ENCODE peak calls at places on chromosome 12, in four cellular contexts. One of them, this sample, is unnamed.

GRCh38 chr12:23204933-23205778 is 580.2 kb downstream of the ETNK1 start:
- DNase-seq in HepG2: peak; percentile 54
- DNase-seq in K562: peak; percentile 56
- DNase-seq in GM12878: peak; percentile 27
- DNase-seq in this sample: peak; percentile 65

GRCh38 chr12:122730215-122731014 is at the start of gene HCAR1:
- DNase-seq in HepG2: peak; percentile 40
- DNase-seq in K562: no peak
- DNase-seq in GM12878: no peak
- DNase-seq in this sample: no peak

GRCh38 chr12:88334271-88334670 is 192.2 kb downstream of the TMTC3 start:
- DNase-seq in HepG2: no peak
- DNase-seq in K562: no peak
- DNase-seq in GM12878: peak; percentile 15
- DNase-seq in this sample: no peak

GRCh38 chr12:56202838-56203237 is 13.6 kb upstream of the SMARCC2 start:
- DNase-seq in HepG2: no peak
- DNase-seq in K562: no peak
- DNase-seq in GM12878: no peak
- DNase-seq in this sample: no peak

GRCh38 chr12:49624919-49625577 is 1.7 kb downstream of the PRPF40B start:
- DNase-seq in HepG2: no peak
- DNase-seq in K562: no peak
- DNase-seq in GM12878: no peak
- DNase-seq in this sample: no peak

GRCh38 chr12:128387811-128388422 is 120.9 kb downstream of the TMEM132C start:
- DNase-seq in HepG2: peak; percentile 27
- DNase-seq in K562: peak; percentile 46
- DNase-seq in GM12878: no peak
- DNase-seq in this sample: no peak

GRCh38 chr12:57161491-57161890 is 14.1 kb upstream of the LRP1-AS start:
- DNase-seq in HepG2: no peak
- DNase-seq in K562: no peak
- DNase-seq in GM12878: no peak
- DNase-seq in this sample: no peak

GRCh38 chr12:104665296-104665695 is 208.5 kb downstream of the CHST11 start:
- DNase-seq in HepG2: no peak
- DNase-seq in K562: no peak
- DNase-seq in GM12878: no peak
- DNase-seq in this sample: no peak

GRCh38 chr12:4223273-4223855 is 50.2 kb upstream of the CCND2 start:
- DNase-seq in HepG2: no peak
- DNase-seq in K562: no peak
- DNase-seq in GM12878: no peak
- DNase-seq in this sample: no peak

GRCh38 chr12:77213316-77213715 is 147.9 kb upstream of the E2F7 start:
- DNase-seq in HepG2: no peak
- DNase-seq in K562: no peak
- DNase-seq in GM12878: no peak
- DNase-seq in this sample: peak; percentile 98

GRCh38 chr12:22110176-22110575 is 64.2 kb downstream of the CMAS start:
- DNase-seq in HepG2: no peak
- DNase-seq in K562: no peak
- DNase-seq in GM12878: no peak
- DNase-seq in this sample: no peak

GRCh38 chr12:57196439-57196838 is 20.2 kb upstream of the NXPH4 start:
- DNase-seq in HepG2: no peak
- DNase-seq in K562: no peak
- DNase-seq in GM12878: no peak
- DNase-seq in this sample: no peak

GRCh38 chr12:51323317-51323960 is 535 bp downstream of the BIN2 start:
- DNase-seq in HepG2: no peak
- DNase-seq in K562: no peak
- DNase-seq in GM12878: no peak
- DNase-seq in this sample: no peak

GRCh38 chr12:47868552-47869031 is 36.2 kb downstream of the VDR start:
- DNase-seq in HepG2: no peak
- DNase-seq in K562: no peak
- DNase-seq in GM12878: peak; percentile 76
- DNase-seq in this sample: no peak

GRCh38 chr12:57620936-57621496 is 9.8 kb downstream of the ARHGEF25 start:
- DNase-seq in HepG2: no peak
- DNase-seq in K562: no peak
- DNase-seq in GM12878: no peak
- DNase-seq in this sample: no peak

GRCh38 chr12:41452838-41453237 is 264.7 kb downstream of the PDZRN4 start:
- DNase-seq in HepG2: no peak
- DNase-seq in K562: no peak
- DNase-seq in GM12878: no peak
- DNase-seq in this sample: no peak

GRCh38 chr12:89363084-89363483 is 10.8 kb upstream of the DUSP6 start:
- DNase-seq in HepG2: no peak
- DNase-seq in K562: no peak
- DNase-seq in GM12878: no peak
- DNase-seq in this sample: no peak

GRCh38 chr12:99476956-99477355 is 170.6 kb upstream of the GARIN6 start:
- DNase-seq in HepG2: no peak
- DNase-seq in K562: no peak
- DNase-seq in GM12878: no peak
- DNase-seq in this sample: no peak

GRCh38 chr12:110100315-110100970 is 23.7 kb upstream of the IFT81 start:
- DNase-seq in HepG2: peak; percentile 70
- DNase-seq in K562: peak; percentile 61
- DNase-seq in GM12878: peak; percentile 93
- DNase-seq in this sample: peak; percentile 85

GRCh38 chr12:123941485-123942276 is 30.9 kb downstream of the CCDC92 start:
- DNase-seq in HepG2: no peak
- DNase-seq in K562: no peak
- DNase-seq in GM12878: no peak
- DNase-seq in this sample: no peak

GRCh38 chr12:126518596-126519200 is 1453.5 kb downstream of the AACS start:
- DNase-seq in HepG2: no peak
- DNase-seq in K562: no peak
- DNase-seq in GM12878: no peak
- DNase-seq in this sample: no peak

GRCh38 chr12:27595231-27595642 is 71.2 kb downstream of the PPFIBP1 start:
- DNase-seq in HepG2: peak; percentile 10
- DNase-seq in K562: no peak
- DNase-seq in GM12878: no peak
- DNase-seq in this sample: peak; percentile 69

GRCh38 chr12:60101715-60102114 is 505.9 kb downstream of the SLC16A7 start:
- DNase-seq in HepG2: no peak
- DNase-seq in K562: no peak
- DNase-seq in GM12878: no peak
- DNase-seq in this sample: no peak

GRCh38 chr12:98998697-98999299 is 353.7 kb downstream of the APAF1 start:
- DNase-seq in HepG2: peak; percentile 21
- DNase-seq in K562: peak; percentile 42
- DNase-seq in GM12878: no peak
- DNase-seq in this sample: peak; percentile 49

GRCh38 chr12:8014836-8015235 is 17.7 kb upstream of the FOXJ2 start:
- DNase-seq in HepG2: no peak
- DNase-seq in K562: no peak
- DNase-seq in GM12878: no peak
- DNase-seq in this sample: no peak

GRCh38 chr12:8018666-8019581 is 13.6 kb upstream of the FOXJ2 start:
- DNase-seq in HepG2: peak; percentile 43
- DNase-seq in K562: peak; percentile 63
- DNase-seq in GM12878: no peak
- DNase-seq in this sample: no peak
- TF ChIP-seq EZH2 in HepG2: no peak
- TF ChIP-seq EZH2 in K562: no peak
- TF ChIP-seq EZH2 in GM12878: peak; percentile 35
- TF ChIP-seq EZH2 in this sample: peak; percentile 92

GRCh38 chr12:2435511-2435910 is 359.3 kb upstream of the FKBP4 start:
- DNase-seq in HepG2: no peak
- DNase-seq in K562: no peak
- DNase-seq in GM12878: no peak
- DNase-seq in this sample: no peak
- TF ChIP-seq MYC in HepG2: no peak
- TF ChIP-seq MYC in K562: no peak
- TF ChIP-seq MYC in GM12878: no peak
- TF ChIP-seq MYC in this sample: no peak

GRCh38 chr12:6700646-6701051 is at the start of gene PIANP:
- DNase-seq in HepG2: no peak
- DNase-seq in K562: peak; percentile 25
- DNase-seq in GM12878: no peak
- DNase-seq in this sample: no peak
- H3K9ac ChIP-seq in HepG2: peak within 1 kb of the TSS; percentile 40
- H3K9ac ChIP-seq in K562: no peak within 1 kb of the TSS
- H3K9ac ChIP-seq in GM12878: no peak within 1 kb of the TSS
- H3K9ac ChIP-seq in this sample: no peak within 1 kb of the TSS

DNA sequence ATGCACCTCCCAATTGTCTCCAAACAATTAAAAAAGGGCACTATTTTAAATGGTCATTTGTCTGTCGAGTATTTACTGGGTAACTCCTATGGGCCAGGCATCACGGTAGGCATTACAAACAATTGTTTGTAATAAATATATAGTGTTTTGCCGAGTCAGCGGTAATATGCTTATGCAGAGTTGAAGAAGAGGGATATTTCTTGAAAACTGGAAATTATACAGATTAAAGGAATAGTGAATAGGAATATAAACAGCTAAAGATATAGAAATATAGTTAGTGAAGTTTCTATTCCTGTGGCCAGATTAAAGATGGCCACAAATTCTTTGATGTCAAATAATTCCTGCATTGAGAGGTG is 13.5 kb upstream of the CRADD start:
- DNase-seq in HepG2: no peak
- DNase-seq in K562: no peak
- DNase-seq in GM12878: no peak
- DNase-seq in this sample: no peak
- TF ChIP-seq EZH2 in HepG2: no peak
- TF ChIP-seq EZH2 in K562: no peak
- TF ChIP-seq EZH2 in GM12878: no peak
- TF ChIP-seq EZH2 in this sample: no peak

DNA sequence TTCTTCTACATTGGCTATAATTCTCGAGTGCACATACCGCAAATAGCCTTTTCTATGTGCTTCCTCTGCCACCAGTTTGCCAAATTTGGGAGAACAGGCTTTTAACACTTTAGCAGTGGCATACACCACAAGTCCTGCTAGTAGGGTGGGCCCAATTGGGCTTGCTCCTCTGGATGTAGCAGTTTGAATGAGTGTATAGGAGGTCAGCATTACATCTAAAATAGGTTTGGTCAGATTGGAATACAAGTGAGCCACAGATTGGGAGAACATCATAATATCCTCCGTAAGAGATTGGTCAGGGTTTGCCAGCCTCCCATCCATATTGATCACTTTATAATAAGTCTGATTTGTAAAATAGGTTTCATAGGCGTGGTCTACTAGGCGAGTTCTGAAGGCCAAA is 902 bp downstream of the ABCD2 start:
- DNase-seq in HepG2: no peak
- DNase-seq in K562: no peak
- DNase-seq in GM12878: no peak
- DNase-seq in this sample: no peak
- TF ChIP-seq MYC in HepG2: no peak
- TF ChIP-seq MYC in K562: no peak
- TF ChIP-seq MYC in GM12878: no peak
- TF ChIP-seq MYC in this sample: no peak

GRCh38 chr12:53345486-53346195 is 9.5 kb upstream of the SP7 start:
- DNase-seq in HepG2: no peak
- DNase-seq in K562: no peak
- DNase-seq in GM12878: no peak
- DNase-seq in this sample: peak; percentile 57
- H3K9ac ChIP-seq in HepG2: no peak overlapping the region
- H3K9ac ChIP-seq in K562: peak overlapping the region; percentile 43
- H3K9ac ChIP-seq in GM12878: no peak overlapping the region
- H3K9ac ChIP-seq in this sample: no peak overlapping the region

GRCh38 chr12:64780220-64780530 is 21.0 kb upstream of the GNS start:
- DNase-seq in HepG2: no peak
- DNase-seq in K562: no peak
- DNase-seq in GM12878: no peak
- DNase-seq in this sample: no peak

GRCh38 chr12:64780531-64781373 is 21.5 kb upstream of the GNS start:
- DNase-seq in HepG2: no peak
- DNase-seq in K562: peak; percentile 21
- DNase-seq in GM12878: no peak
- DNase-seq in this sample: peak; percentile 43

GRCh38 chr12:64782181-64782580 is 23.0 kb upstream of the GNS start:
- DNase-seq in HepG2: no peak
- DNase-seq in K562: no peak
- DNase-seq in GM12878: no peak
- DNase-seq in this sample: peak; percentile 76

GRCh38 chr12:64779349-64779974 is 20.3 kb upstream of the GNS start:
- DNase-seq in HepG2: no peak
- DNase-seq in K562: no peak
- DNase-seq in GM12878: no peak
- DNase-seq in this sample: no peak

GRCh38 chr12:64781374-64782029 is 22.3 kb upstream of the GNS start:
- DNase-seq in HepG2: no peak
- DNase-seq in K562: no peak
- DNase-seq in GM12878: no peak
- DNase-seq in this sample: peak; percentile 36
- TF ChIP-seq EZH2 in HepG2: peak; percentile 90
- TF ChIP-seq EZH2 in K562: no peak
- TF ChIP-seq EZH2 in GM12878: no peak
- TF ChIP-seq EZH2 in this sample: no peak